ENCODE peak calls at places on chromosome X, in ten cellular contexts. N, D, Y, M, P, S, W, U, I and C are unnamed samples.

GRCh38 chrX:150770623-150771022 is 77.4 kb downstream of the MTMR1 start:
- DNase-seq in I (no peak), N (no peak), P (no peak), D (no peak), M (no peak), Y (no peak), S (no peak), W (no peak), U (peak), C (no peak)

GRCh38 chrX:121238093-121238492 is 190.7 kb downstream of the GLUD2 start:
- DNase-seq in Y (no peak), N (no peak), M (no peak), I (no peak), U (no peak), D (no peak), W (no peak), S (no peak), P (no peak), C (no peak)

GRCh38 chrX:120453985-120454384 is 15.1 kb downstream of the LAMP2 start:
- DNase-seq in Y (peak), U (no peak), P (no peak), D (no peak), I (no peak), W (no peak), M (no peak), N (no peak), S (peak), C (peak)

GRCh38 chrX:68720851-68721250 is 73.4 kb downstream of the STARD8 start:
- DNase-seq in U (no peak), D (no peak), M (no peak), Y (no peak), W (no peak), I (no peak), P (no peak), N (no peak), S (no peak), C (no peak)

GRCh38 chrX:123976671-123977316 is 15.3 kb downstream of the STAG2 start:
- DNase-seq in I (no peak), W (no peak), P (no peak), D (peak), M (no peak), U (no peak), Y (peak), S (no peak), N (no peak), C (peak)

GRCh38 chrX:18674417-18674787 is 2.5 kb upstream of the RS1 start:
- DNase-seq in Y (no peak), U (peak), P (peak), M (no peak), S (no peak), D (peak), I (no peak), W (no peak), N (peak), C (no peak)

GRCh38 chrX:131746491-131746968 is 202.7 kb downstream of the OR13H1 start:
- DNase-seq in D (no peak), S (peak), M (no peak), W (no peak), P (peak), N (peak), Y (no peak), I (no peak), U (peak), C (no peak)

GRCh38 chrX:149259241-149259640 is 245.9 kb downstream of the IDS start:
- DNase-seq in I (no peak), S (peak), P (no peak), N (no peak), U (no peak), W (no peak), M (no peak), Y (peak), D (no peak), C (peak)

GRCh38 chrX:44400588-44400987 is 57.1 kb upstream of the EFHC2 start:
- DNase-seq in U (no peak), D (no peak), M (peak), N (no peak), Y (peak), P (no peak), S (peak), W (peak), I (peak), C (peak)

GRCh38 chrX:48493890-48494364 is 14.9 kb upstream of the PORCN start:
- DNase-seq in W (no peak), M (no peak), U (no peak), S (no peak), I (no peak), P (peak), Y (peak), N (peak), D (peak), C (peak)

GRCh38 chrX:42241421-42241820 is 318.1 kb upstream of the CASK start:
- DNase-seq in D (peak), S (no peak), Y (no peak), I (no peak), P (no peak), M (no peak), W (no peak), U (no peak), N (no peak), C (peak)

GRCh38 chrX:17846045-17846444 is 15.1 kb downstream of the RAI2 start:
- DNase-seq in U (no peak), S (no peak), W (no peak), I (no peak), D (no peak), N (no peak), M (no peak), Y (no peak), P (no peak), C (no peak)

DNA sequence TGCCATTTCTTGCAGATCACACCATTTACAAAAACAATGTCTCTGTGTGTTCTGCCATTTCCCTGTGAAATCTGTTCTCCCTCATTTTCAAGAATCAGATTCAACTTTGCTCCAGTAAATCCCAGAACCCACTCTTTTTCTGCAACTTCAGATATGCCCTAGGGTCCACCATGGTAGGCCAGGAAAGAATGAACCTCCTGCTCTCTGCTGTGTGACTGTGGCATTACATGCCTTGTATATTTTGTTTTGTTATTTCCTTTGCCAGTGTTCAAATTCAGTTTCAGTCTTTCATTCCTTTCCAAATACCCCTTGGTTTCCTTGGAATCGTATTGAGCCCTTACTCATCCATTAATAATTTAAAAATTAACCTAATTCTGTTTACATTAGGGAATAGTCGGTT is 290.2 kb upstream of the VCX start:
- DNase-seq in S (no peak), W (no peak), D (no peak), M (no peak), Y (no peak), I (no peak), N (no peak), U (no peak), P (no peak), C (no peak)
- TF ChIP-seq CTCF in S (no peak), W (no peak), D (peak), M (no peak), Y (no peak), I (no peak), N (no peak), U (no peak), P (no peak), C (no peak)

GRCh38 chrX:153583433-153583832 is 15.5 kb downstream of the CCNQ start:
- DNase-seq in N (no peak), U (no peak), I (no peak), D (no peak), M (no peak), W (no peak), S (no peak), Y (no peak), P (no peak), C (no peak)

GRCh38 chrX:153587342-153587741 is 11.6 kb downstream of the CCNQ start:
- DNase-seq in U (no peak), Y (no peak), S (no peak), N (no peak), D (no peak), P (no peak), W (no peak), I (no peak), M (no peak), C (no peak)

GRCh38 chrX:153585827-153586226 is 13.1 kb downstream of the CCNQ start:
- DNase-seq in N (no peak), I (no peak), D (no peak), W (no peak), P (no peak), S (no peak), U (no peak), Y (no peak), M (no peak), C (no peak)

GRCh38 chrX:153580700-153581386 is 18.1 kb downstream of the CCNQ start:
- DNase-seq in S (no peak), D (peak), N (peak), Y (peak), I (no peak), M (no peak), U (no peak), P (no peak), W (no peak), C (no peak)

GRCh38 chrX:153582896-153583295 is 16.0 kb downstream of the CCNQ start:
- DNase-seq in S (peak), U (no peak), N (peak), W (no peak), D (no peak), P (no peak), Y (peak), I (no peak), M (no peak), C (peak)
- H3K4me3 ChIP-seq in S (no peak), U (no peak), N (no peak), W (no peak), D (no peak), P (no peak), Y (no peak), I (no peak), M (no peak), C (no peak)

GRCh38 chrX:130020661-130021324 is 38.4 kb downstream of the BCORL1 start:
- DNase-seq in D (peak), M (no peak), Y (no peak), U (no peak), N (no peak), W (no peak), S (no peak), I (no peak), P (no peak), C (no peak)
- TF ChIP-seq CTCF in D (no peak), M (no peak), Y (no peak), U (no peak), N (no peak), W (no peak), S (no peak), I (no peak), P (no peak), C (no peak)

DNA sequence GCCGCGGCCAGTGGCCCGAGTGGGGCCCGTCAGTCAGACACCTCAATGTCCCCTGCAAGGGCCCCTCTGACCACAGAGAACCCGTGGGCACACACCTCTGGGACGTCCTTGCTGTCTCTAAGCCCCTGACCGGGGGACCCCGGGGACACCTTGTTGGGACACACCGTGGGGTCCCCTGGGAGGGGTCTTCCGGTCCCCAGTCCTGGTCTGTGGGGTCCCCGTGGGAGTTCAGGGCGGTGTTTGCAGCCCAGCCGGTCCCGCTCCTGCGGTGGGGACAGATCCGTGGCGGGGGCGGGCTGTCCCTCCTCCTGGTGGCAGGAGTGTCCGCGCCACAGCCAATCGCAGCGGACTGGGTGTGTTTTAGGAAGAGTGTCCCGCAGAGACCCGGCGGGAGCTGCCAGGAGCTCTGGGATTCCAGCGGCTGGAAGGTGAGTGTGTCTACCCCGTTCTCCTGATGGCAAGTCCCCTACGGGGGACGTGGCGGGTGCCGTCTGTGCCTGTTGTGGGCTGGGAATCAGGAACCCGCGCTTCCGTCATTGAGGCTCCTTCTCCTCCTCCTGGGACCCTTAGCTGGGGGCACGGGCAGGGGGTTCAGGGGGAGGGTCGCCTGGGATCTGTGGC is 5.1 kb upstream of the PLCXD1 start:
- DNase-seq in D (peak), S (peak), P (peak), Y (peak), I (peak), N (peak), U (peak), W (no peak), M (no peak), C (peak)
- H3K4me3 ChIP-seq in D (peak), S (peak), P (peak), Y (peak), I (peak), N (peak), U (peak), W (peak), M (peak), C (peak)

GRCh38 chrX:134909258-134909657 is 81.5 kb upstream of the SMIM10 start:
- DNase-seq in S (no peak), P (no peak), U (no peak), Y (no peak), I (no peak), D (no peak), N (no peak), M (no peak), W (no peak), C (no peak)

GRCh38 chrX:134911348-134911747 is 79.4 kb upstream of the SMIM10 start:
- DNase-seq in Y (no peak), U (no peak), P (no peak), I (no peak), S (no peak), D (no peak), W (no peak), N (no peak), M (no peak), C (no peak)

GRCh38 chrX:134907302-134907701 is 83.5 kb upstream of the SMIM10 start:
- DNase-seq in M (no peak), S (no peak), W (no peak), P (no peak), D (no peak), U (no peak), I (no peak), Y (no peak), N (no peak), C (no peak)

GRCh38 chrX:134908235-134908834 is 82.5 kb upstream of the SMIM10 start:
- DNase-seq in D (no peak), P (no peak), I (no peak), N (peak), W (no peak), M (peak), Y (peak), S (no peak), U (no peak), C (peak)
- TF ChIP-seq CTCF in D (no peak), P (peak), I (peak), N (peak), W (peak), M (no peak), Y (no peak), S (peak), U (no peak), C (peak)

DNA sequence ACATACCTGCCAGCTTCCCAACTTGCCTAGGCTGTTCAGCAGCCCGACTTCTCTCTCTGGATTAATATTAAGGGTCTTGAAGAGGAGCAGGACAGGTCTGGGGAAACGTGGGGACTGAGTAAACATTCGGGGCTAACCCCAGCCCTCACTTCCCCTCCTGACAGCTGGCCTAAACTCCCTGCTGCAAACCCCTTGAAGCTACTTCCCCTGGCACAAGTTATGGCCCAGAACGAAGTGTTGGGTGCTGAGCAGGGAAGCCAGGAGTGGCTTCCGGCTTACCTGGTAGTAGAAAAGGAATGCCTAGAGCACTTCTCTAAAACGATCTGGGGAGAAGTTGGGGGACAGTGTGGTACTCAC is 200.0 kb downstream of the BCOR start:
- DNase-seq in D (no peak), I (no peak), Y (no peak), P (no peak), W (no peak), U (no peak), N (no peak), M (no peak), S (no peak), C (no peak)
- H3K4me3 ChIP-seq in D (no peak), I (no peak), Y (no peak), P (no peak), W (no peak), U (no peak), N (no peak), M (no peak), S (no peak), C (no peak)